ENCODE peak calls at places on chromosomes 5 and 9, in five cellular contexts. U is DND-41, Y is BJ, X is lower lobe of right lung, T is breast epithelium. S is an unnamed sample. For H3K36me3, the result is how much of the 10 kb centered on the place peaks cover.

GRCh38 chr9:118482311-118482710 is 778.1 kb downstream of the TLR4 start:
- DNase-seq in Y (no peak), U (no peak), T (no peak), X (no peak), S (no peak)

GRCh38 chr9:19241728-19242127 is 11.2 kb downstream of the DENND4C start:
- DNase-seq in T (no peak), X (no peak), Y (no peak), U (no peak), S (no peak)

GRCh38 chr9:133423216-133423615 is 1.0 kb downstream of the ADAMTS13 start:
- DNase-seq in Y (no peak), X (no peak), U (no peak), T (no peak), S (no peak)

GRCh38 chr5:125257057-125257970 is 510.9 kb upstream of the ZNF608 start:
- DNase-seq in X (no peak), Y (no peak), U (no peak), T (no peak), S (no peak)

GRCh38 chr9:88388886-88389617 is 808 bp downstream of the SPIN1 start:
- DNase-seq in X (peak), Y (no peak), T (peak), U (peak), S (peak)

GRCh38 chr9:19102181-19102630 is 498 bp downstream of the HAUS6 start:
- DNase-seq in X (peak), Y (no peak), U (peak), T (no peak), S (no peak)

GRCh38 chr9:128276574-128277270 is 646 bp downstream of the SWI5 start:
- DNase-seq in Y (no peak), T (peak), X (no peak), U (no peak), S (no peak)

GRCh38 chr5:157384971-157385709 is 74.9 kb upstream of the NIPAL4 start:
- DNase-seq in Y (peak), T (peak), U (no peak), X (no peak), S (no peak)

GRCh38 chr5:42950466-42951168 is 89.5 kb downstream of the ANXA2R start:
- DNase-seq in U (no peak), Y (peak), X (peak), T (peak), S (no peak)

GRCh38 chr5:128536229-128536860 is 1.7 kb downstream of the FBN2 start:
- DNase-seq in T (no peak), X (no peak), Y (no peak), U (no peak), S (peak)

GRCh38 chr9:98502976-98503325 is 205.8 kb downstream of the GABBR2 start:
- DNase-seq in T (no peak), X (peak), Y (no peak), U (no peak), S (no peak)

GRCh38 chr5:52007230-52007858 is 624.1 kb downstream of the ISL1 start:
- DNase-seq in Y (peak), U (peak), T (no peak), X (no peak), S (no peak)

GRCh38 chr5:150106669-150107068 is 20.3 kb upstream of the CSF1R start:
- DNase-seq in U (no peak), X (no peak), T (no peak), Y (no peak), S (no peak)

GRCh38 chr5:141605523-141606277 is 13.1 kb downstream of the DIAPH1 start:
- DNase-seq in T (peak), X (peak), U (peak), Y (no peak), S (peak)

GRCh38 chr5:43192558-43193170 is 639 bp downstream of the NIM1K start:
- DNase-seq in T (no peak), U (no peak), X (peak), Y (no peak), S (peak)

GRCh38 chr5:89282038-89282831 is 399.3 kb upstream of the MEF2C start:
- DNase-seq in T (no peak), Y (no peak), X (no peak), U (no peak), S (no peak)

GRCh38 chr9:95581900-95582299 is 65.1 kb upstream of the PTCH1 start:
- DNase-seq in X (no peak), U (no peak), Y (no peak), T (no peak), S (no peak)

GRCh38 chr9:126784401-126784800 is 20.4 kb upstream of the ZBTB43 start:
- DNase-seq in Y (no peak), U (no peak), T (no peak), X (no peak), S (no peak)

GRCh38 chr5:150278916-150279315 is 10.7 kb downstream of the CAMK2A start:
- DNase-seq in T (no peak), X (no peak), Y (no peak), U (no peak), S (no peak)

GRCh38 chr9:124859803-124860581 is 1.8 kb downstream of the RPL35 start:
- DNase-seq in X (no peak), U (no peak), Y (no peak), T (no peak), S (no peak)

GRCh38 chr9:126298319-126298801 is 28.3 kb upstream of the MVB12B start:
- DNase-seq in Y (no peak), T (no peak), X (no peak), U (no peak), S (no peak)

GRCh38 chr9:131028931-131029573 is 20.1 kb downstream of the LAMC3 start:
- DNase-seq in U (no peak), T (no peak), Y (no peak), X (no peak), S (no peak)

GRCh38 chr5:178347956-178348355 is 115.4 kb upstream of the PHYKPL start:
- DNase-seq in X (peak), Y (no peak), T (no peak), U (no peak), S (no peak)

GRCh38 chr5:168179185-168179584 is 112.3 kb upstream of the WWC1 start:
- DNase-seq in U (no peak), T (no peak), Y (no peak), X (peak), S (no peak)

GRCh38 chr5:40841068-40841805 is at the start of gene CARD6:
- DNase-seq in X (no peak), T (no peak), Y (no peak), U (no peak), S (no peak)

GRCh38 chr5:74408150-74409043 is 232.1 kb downstream of the ENC1 start:
- DNase-seq in T (no peak), U (no peak), Y (no peak), X (no peak), S (no peak)

GRCh38 chr9:124475158-124475867 is 25.1 kb downstream of the ADGRD2 start:
- DNase-seq in Y (no peak), U (peak), T (no peak), X (no peak), S (no peak)

GRCh38 chr5:56518820-56519219 is 285.7 kb upstream of the ANKRD55 start:
- DNase-seq in T (no peak), Y (no peak), X (no peak), U (no peak), S (no peak)

GRCh38 chr9:107039546-107039945 is 176.6 kb downstream of the ZNF462 start:
- DNase-seq in Y (no peak), X (no peak), U (no peak), T (no peak), S (no peak)

GRCh38 chr9:129617167-129617566 is 3.7 kb downstream of the C9orf50 start:
- DNase-seq in Y (no peak), T (no peak), X (no peak), U (no peak), S (no peak)

GRCh38 chr9:33778700-33779351 is 16.5 kb upstream of the PRSS3 start:
- DNase-seq in T (no peak), U (peak), Y (no peak), X (no peak), S (peak)
- TF ChIP-seq CTCF in T (peak), U (peak), Y (peak), X (peak), S (peak)

GRCh38 chr9:109224751-109225150 is 57.7 kb upstream of the FRRS1L start:
- DNase-seq in X (no peak), Y (no peak), T (no peak), U (no peak), S (no peak)
- H3K4me3 ChIP-seq in X (no peak), Y (no peak), T (no peak), U (no peak), S (no peak)

GRCh38 chr9:14750871-14751270 is 28.3 kb upstream of the CER1 start:
- DNase-seq in Y (no peak), U (no peak), T (no peak), X (no peak), S (no peak)
- H3K36me3 ChIP-seq in Y (under half), U (under half), T (under half), X (under half), S (under half)

GRCh38 chr9:116007824-116008223 is 145.8 kb upstream of the PAPPA start:
- DNase-seq in U (no peak), Y (no peak), X (no peak), T (no peak), S (no peak)

GRCh38 chr9:116002624-116003023 is 151.0 kb upstream of the PAPPA start:
- DNase-seq in U (no peak), Y (no peak), X (no peak), T (no peak), S (no peak)

GRCh38 chr9:116005267-116005666 is 148.3 kb upstream of the PAPPA start:
- DNase-seq in X (no peak), Y (no peak), U (no peak), T (no peak), S (no peak)

DNA sequence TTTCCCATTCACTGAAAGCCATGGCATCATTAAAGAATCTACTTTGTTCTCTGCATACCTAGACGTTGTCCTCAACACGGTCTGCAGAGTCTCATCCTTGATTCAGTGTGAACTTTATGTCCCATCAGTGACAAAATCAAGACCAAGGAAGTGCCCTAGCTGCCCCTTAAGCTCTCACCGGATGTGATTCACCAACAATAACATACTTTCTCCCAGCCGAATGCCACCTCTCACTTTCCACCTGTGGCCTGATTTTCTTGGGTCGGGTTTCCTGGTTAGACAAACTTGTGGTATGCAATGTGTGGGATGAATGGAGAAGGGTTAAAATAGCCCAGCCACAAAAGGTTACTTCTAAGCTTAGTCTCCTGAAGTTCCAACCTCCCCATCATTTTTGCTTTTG is 145.3 kb upstream of the PAPPA start:
- DNase-seq in T (no peak), X (no peak), Y (no peak), U (no peak), S (no peak)
- TF ChIP-seq CTCF in T (no peak), X (no peak), Y (no peak), U (no peak), S (no peak)

GRCh38 chr5:151345187-151345807 is 2.1 kb downstream of the SLC36A2 start:
- DNase-seq in U (no peak), X (no peak), T (no peak), Y (no peak), S (no peak)
- H3K4me3 ChIP-seq in U (no peak), X (no peak), T (no peak), Y (no peak), S (no peak)

GRCh38 chr5:65553941-65554340 is 9.0 kb downstream of the CENPK start:
- DNase-seq in U (no peak), X (no peak), T (no peak), Y (no peak), S (no peak)

GRCh38 chr5:65556181-65556580 is 6.8 kb downstream of the CENPK start:
- DNase-seq in U (no peak), Y (no peak), T (no peak), X (no peak), S (no peak)

GRCh38 chr5:65556718-65557117 is 6.2 kb downstream of the CENPK start:
- DNase-seq in X (no peak), T (no peak), U (no peak), Y (no peak), S (no peak)

GRCh38 chr5:65555266-65555665 is 7.7 kb downstream of the CENPK start:
- DNase-seq in X (no peak), T (no peak), Y (no peak), U (no peak), S (no peak)
- H3K36me3 ChIP-seq in X (under half), T (under half), Y (under half), U (half or more), S (under half)

GRCh38 chr5:10351882-10352395 is 1.6 kb upstream of the MARCHF6 start:
- DNase-seq in T (no peak), X (no peak), U (no peak), Y (no peak), S (no peak)

GRCh38 chr5:10355071-10355889 is 1.8 kb downstream of the MARCHF6 start:
- DNase-seq in U (no peak), Y (peak), T (no peak), X (no peak), S (peak)

GRCh38 chr5:10352404-10353240 is 873 bp upstream of the MARCHF6 start:
- DNase-seq in X (no peak), T (no peak), U (peak), Y (no peak), S (no peak)

GRCh38 chr5:10354048-10354872 is 765 bp downstream of the MARCHF6 start:
- DNase-seq in Y (no peak), T (peak), X (peak), U (peak), S (peak)

GRCh38 chr5:10353241-10354047 is at the start of gene MARCHF6:
- DNase-seq in U (peak), Y (no peak), T (peak), X (peak), S (peak)
- TF ChIP-seq CTCF in U (no peak), Y (no peak), T (no peak), X (no peak), S (no peak)